ENCODE peak calls at places on chromosomes 11 and 22, in nine cellular contexts. I is EH, K is NCI-H774, J is GM20000, O is brain pericyte, G is astrocyte, S is sciatic nerve, P is pancreas, U is activated T-cell treated with anti-CD3 and anti-CD28 coated beads for 24 hours. D is an unnamed sample.

GRCh38 chr11:92628401-92629292 is 340.8 kb upstream of the MTNR1B start:
- DNase-seq in P (no peak), J (no peak), K (peak), I (peak), S (no peak), O (no peak), U (no peak), G (peak), D (no peak)

GRCh38 chr11:63523151-63523550 is 13.5 kb upstream of the PLAAT4 start:
- DNase-seq in G (no peak), O (no peak), I (no peak), J (no peak), K (no peak), P (no peak), S (no peak), U (no peak), D (no peak)

GRCh38 chr11:62725686-62726085 is 1.6 kb downstream of the HNRNPUL2 start:
- DNase-seq in I (no peak), J (no peak), S (no peak), K (no peak), G (no peak), O (no peak), P (no peak), U (no peak), D (no peak)

GRCh38 chr22:38305481-38306448 is 11.5 kb downstream of the CSNK1E start:
- DNase-seq in S (no peak), O (no peak), U (no peak), K (no peak), P (no peak), J (peak), G (peak), I (peak), D (no peak)

GRCh38 chr11:115488945-115489344 is 15.3 kb downstream of the CADM1 start:
- DNase-seq in I (peak), P (no peak), O (no peak), S (no peak), G (peak), K (no peak), J (no peak), U (no peak), D (no peak)

GRCh38 chr11:33257897-33258630 is 883 bp downstream of the HIPK3 start:
- DNase-seq in O (peak), U (peak), S (peak), P (peak), J (peak), K (peak), I (peak), G (peak), D (peak)

GRCh38 chr22:44919691-44920090 is 90.1 kb downstream of the PHF21B start:
- DNase-seq in S (peak), J (no peak), G (no peak), O (no peak), K (no peak), U (no peak), P (no peak), I (no peak), D (no peak)

GRCh38 chr11:21814169-21814568 is 378.7 kb upstream of the ANO5 start:
- DNase-seq in K (no peak), U (no peak), P (no peak), G (peak), O (no peak), I (no peak), S (no peak), J (no peak), D (no peak)

GRCh38 chr11:133134561-133135173 is 397.6 kb downstream of the OPCML start:
- DNase-seq in J (peak), P (peak), S (peak), O (no peak), K (peak), G (peak), U (peak), I (peak), D (peak)

GRCh38 chr11:65170058-65170534 is at the start of gene SPDYC:
- DNase-seq in S (peak), G (no peak), J (no peak), K (no peak), P (no peak), I (no peak), O (no peak), U (no peak), D (no peak)

GRCh38 chr11:77729063-77729462 is 91.5 kb downstream of the RSF1 start:
- DNase-seq in J (no peak), I (no peak), G (no peak), P (no peak), O (no peak), K (no peak), U (no peak), S (no peak), D (no peak)

GRCh38 chr22:20656902-20657836 is 116.7 kb upstream of the SERPIND1 start:
- DNase-seq in S (peak), K (no peak), J (no peak), U (no peak), O (no peak), G (no peak), P (no peak), I (peak), D (no peak)

GRCh38 chr11:35013514-35014191 is 97.2 kb downstream of the PDHX start:
- DNase-seq in O (no peak), I (peak), K (no peak), G (no peak), U (peak), J (peak), S (no peak), P (no peak), D (no peak)

GRCh38 chr22:33659423-33659822 is 260.9 kb downstream of the LARGE1 start:
- DNase-seq in P (no peak), G (peak), S (peak), K (no peak), I (peak), U (no peak), J (no peak), O (no peak), D (no peak)

GRCh38 chr11:125724125-125724524 is 22.0 kb upstream of the PATE1 start:
- DNase-seq in P (no peak), O (no peak), K (no peak), G (peak), U (no peak), J (no peak), S (no peak), I (peak), D (no peak)

GRCh38 chr22:23705358-23705757 is 14.5 kb downstream of the RGL4 start:
- DNase-seq in J (no peak), U (peak), P (no peak), G (no peak), O (no peak), I (no peak), S (no peak), K (no peak), D (no peak)

GRCh38 chr11:125356736-125357292 is 139.3 kb downstream of the FEZ1 start:
- DNase-seq in G (no peak), I (no peak), U (no peak), P (no peak), O (no peak), J (no peak), K (no peak), S (no peak), D (no peak)

GRCh38 chr11:2652362-2652761 is 47.4 kb downstream of the KCNQ1OT1 start:
- DNase-seq in S (no peak), K (no peak), I (no peak), J (no peak), G (no peak), U (no peak), O (no peak), P (no peak), D (no peak)

GRCh38 chr22:35728639-35729308 is 11.1 kb downstream of the APOL5 start:
- DNase-seq in J (no peak), K (peak), P (peak), S (no peak), I (no peak), U (no peak), O (no peak), G (no peak), D (no peak)

GRCh38 chr22:17336061-17336460 is 33.2 kb upstream of the CECR2 start:
- DNase-seq in G (no peak), U (no peak), O (no peak), J (no peak), P (no peak), I (no peak), S (no peak), K (no peak), D (no peak)

GRCh38 chr11:116723511-116723910 is 49.3 kb downstream of the BUD13 start:
- DNase-seq in P (no peak), S (no peak), K (no peak), O (no peak), I (no peak), J (no peak), G (no peak), U (no peak), D (no peak)

GRCh38 chr11:86447763-86448480 is 73.2 kb downstream of the CCDC81 start:
- DNase-seq in S (no peak), P (no peak), I (no peak), U (no peak), O (no peak), J (no peak), K (no peak), G (no peak), D (no peak)

GRCh38 chr22:30573594-30574094 is 821 bp downstream of the GAL3ST1 start:
- DNase-seq in K (no peak), I (no peak), S (no peak), O (no peak), G (no peak), J (no peak), P (peak), U (no peak), D (no peak)